ENCODE peak calls at places on chromosomes 4 and X, in five cellular contexts. Q, F, W, A and M are unnamed samples.

GRCh38 chr4:23171971-23172370 is 479.2 kb downstream of the GBA3 start:
- DNase-seq in Q (no peak), A (no peak), W (no peak), F (no peak), M (no peak)

GRCh38 chr4:188903995-188904394 is 764.8 kb downstream of the TRIML1 start:
- DNase-seq in W (no peak), F (no peak), A (no peak), Q (no peak), M (no peak)

GRCh38 chr4:6991249-6991648 is 51.9 kb upstream of the TADA2B start:
- DNase-seq in Q (no peak), F (no peak), A (no peak), W (no peak), M (no peak)

GRCh38 chrX:43589735-43590515 is 66.2 kb upstream of the MAOA start:
- DNase-seq in W (no peak), F (no peak), Q (peak; percentile 15), A (no peak), M (no peak)

GRCh38 chrX:39133971-39134370 is 332.7 kb downstream of the MID1IP1 start:
- DNase-seq in Q (no peak), W (no peak), A (no peak), F (no peak), M (no peak)

GRCh38 chrX:13151806-13152510 is 107.5 kb upstream of the FAM9C start:
- DNase-seq in W (no peak), F (peak; percentile 18), A (no peak), Q (no peak), M (no peak)

GRCh38 chr4:41882622-41883347 is 52.4 kb upstream of the TMEM33 start:
- DNase-seq in F (peak; percentile 90), Q (peak; percentile 7), A (peak; percentile 61), W (no peak), M (no peak)

GRCh38 chrX:141278306-141278705 is 36.0 kb upstream of the SPANXC start:
- DNase-seq in W (no peak), A (no peak), F (peak; percentile 8), Q (peak; percentile 13), M (no peak)

GRCh38 chrX:13927175-13927574 is 102.5 kb downstream of the GEMIN8 start:
- DNase-seq in F (no peak), Q (no peak), W (no peak), A (no peak), M (no peak)

GRCh38 chr4:100581337-100581736 is 63.5 kb upstream of the EMCN start:
- DNase-seq in F (no peak), Q (no peak), A (no peak), W (peak; percentile 26), M (no peak)

GRCh38 chrX:148363836-148364235 is 136.6 kb upstream of the AFF2 start:
- DNase-seq in Q (no peak), A (no peak), W (no peak), F (no peak), M (no peak)

GRCh38 chrX:56812515-56813105 is 83.6 kb downstream of the NBDY start:
- DNase-seq in F (no peak), W (no peak), Q (no peak), A (no peak), M (no peak)

GRCh38 chr4:54942735-54943134 is 182.7 kb downstream of the KDR start:
- DNase-seq in Q (no peak), A (no peak), F (no peak), W (no peak), M (no peak)

GRCh38 chr4:59553063-59553738 is 1646.9 kb upstream of the ADGRL3 start:
- DNase-seq in A (no peak), W (no peak), Q (no peak), F (peak; percentile 23), M (no peak)

GRCh38 chr4:173651651-173652282 is 121.7 kb upstream of the HAND2 start:
- DNase-seq in Q (no peak), F (no peak), A (no peak), W (no peak), M (no peak)

GRCh38 chr4:76197971-76198410 is 15.6 kb downstream of the SCARB2 start:
- DNase-seq in A (no peak), Q (peak; percentile 33), W (peak; percentile 59), F (no peak), M (peak; percentile 32)

GRCh38 chrX:3788494-3789233 is 75.2 kb upstream of the PRKX start:
- DNase-seq in Q (no peak), A (no peak), F (no peak), W (no peak), M (no peak)

GRCh38 chr4:47650584-47651130 is 165.6 kb downstream of the ATP10D start:
- DNase-seq in F (no peak), Q (no peak), A (no peak), W (no peak), M (peak; percentile 8)